ENCODE peak calls at places on chromosomes 12 and 14, in eight cellular contexts. B, O, G, Q, S, R, A and U are unnamed samples.
A peak's percentile ranks its signal among the peaks of the same experiment; 100 is the strongest.

GRCh38 chr14:105999361-106000028 is 473.1 kb downstream of the TMEM121 start:
- DNase-seq in B (no peak), A (no peak), Q (peak; percentile 47), O (no peak), G (peak; percentile 22), R (no peak), S (peak; percentile 55), U (no peak)

GRCh38 chr12:14836336-14837210 is 6.8 kb downstream of the ART4 start:
- DNase-seq in A (no peak), R (no peak), S (no peak), O (no peak), B (no peak), G (no peak), Q (no peak), U (no peak)

GRCh38 chr14:67514203-67514607 is 18.9 kb upstream of the PLEKHH1 start:
- DNase-seq in Q (peak; percentile 10), B (no peak), S (peak; percentile 36), G (peak; percentile 43), A (peak; percentile 50), O (peak; percentile 40), R (peak; percentile 47), U (no peak)

GRCh38 chr12:131242741-131243496 is 289.2 kb downstream of the ADGRD1 start:
- DNase-seq in G (no peak), R (no peak), S (no peak), O (no peak), Q (no peak), A (no peak), B (no peak), U (no peak)

GRCh38 chr14:76595266-76595665 is 166.0 kb upstream of the VASH1 start:
- DNase-seq in G (no peak), B (no peak), S (no peak), Q (no peak), R (no peak), O (no peak), A (no peak), U (no peak)

GRCh38 chr12:25648460-25648859 is 95.4 kb upstream of the LMNTD1 start:
- DNase-seq in B (peak; percentile 61), A (peak; percentile 68), G (no peak), R (no peak), Q (peak; percentile 16), O (peak; percentile 72), S (peak; percentile 39), U (no peak)

GRCh38 chr12:31702047-31702446 is 26.8 kb downstream of the AMN1 start:
- DNase-seq in R (no peak), Q (no peak), S (no peak), G (no peak), B (no peak), O (no peak), A (no peak), U (no peak)

GRCh38 chr14:73261520-73262426 is 24.5 kb downstream of the PAPLN start:
- DNase-seq in Q (no peak), S (no peak), A (no peak), B (no peak), G (no peak), R (no peak), O (no peak), U (peak; percentile 88)

GRCh38 chr14:84098261-84098660 is 1431.7 kb upstream of the FLRT2 start:
- DNase-seq in B (no peak), G (no peak), A (no peak), O (no peak), R (no peak), Q (no peak), S (no peak), U (no peak)

GRCh38 chr14:89578048-89578619 is 161.1 kb upstream of the FOXN3 start:
- DNase-seq in A (no peak), G (no peak), B (peak; percentile 29), R (no peak), Q (no peak), O (no peak), S (no peak), U (no peak)

GRCh38 chr12:94114166-94114565 is 34.2 kb upstream of the PLXNC1 start:
- DNase-seq in B (no peak), Q (no peak), G (no peak), O (no peak), R (no peak), A (no peak), S (no peak), U (no peak)

DNA sequence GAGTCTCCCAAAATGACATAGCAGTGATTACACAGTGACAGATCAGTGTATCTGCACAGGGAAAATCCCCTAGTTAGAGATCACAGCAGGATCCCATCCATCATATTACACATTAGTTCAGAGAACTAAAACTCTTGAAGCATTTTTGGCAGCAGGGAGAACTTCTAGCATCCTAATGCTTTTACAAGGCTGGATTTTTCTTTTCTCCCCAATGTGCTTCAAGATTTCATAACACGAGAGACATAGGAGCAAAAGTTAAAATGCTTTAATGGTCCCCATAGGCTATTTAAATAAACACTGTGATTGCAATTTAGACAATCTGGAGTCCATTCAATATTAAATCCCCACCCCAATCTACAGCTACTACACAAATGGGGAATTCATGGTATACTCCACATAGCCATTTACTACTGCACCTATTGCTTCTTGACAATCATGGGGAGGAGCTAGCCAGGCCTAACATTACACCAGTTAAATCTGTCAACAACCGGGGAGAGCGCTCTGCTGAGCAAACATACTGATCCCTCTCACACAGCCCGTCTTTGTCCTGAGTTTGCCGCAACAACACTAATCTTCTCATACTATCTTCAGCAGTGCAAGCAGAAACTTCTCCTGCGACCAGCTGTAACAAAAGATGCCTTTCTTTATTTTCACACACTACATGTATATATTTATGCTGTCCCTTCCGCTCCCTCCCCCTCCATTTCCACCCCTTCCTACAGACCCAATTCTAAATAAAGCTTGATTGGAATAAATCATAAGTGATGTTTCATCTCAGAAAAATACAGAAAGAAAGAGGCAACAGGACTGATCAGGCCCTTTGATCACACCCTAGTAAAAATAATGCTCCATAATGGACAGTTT is 120.3 kb upstream of the SOX5 start:
- DNase-seq in G (no peak), Q (no peak), O (no peak), A (peak; percentile 60), R (no peak), B (no peak), S (no peak), U (no peak)
- TF ChIP-seq POLR2A in G (no peak), Q (no peak), O (no peak), A (no peak), R (no peak), B (no peak), S (no peak), U (no peak)

DNA sequence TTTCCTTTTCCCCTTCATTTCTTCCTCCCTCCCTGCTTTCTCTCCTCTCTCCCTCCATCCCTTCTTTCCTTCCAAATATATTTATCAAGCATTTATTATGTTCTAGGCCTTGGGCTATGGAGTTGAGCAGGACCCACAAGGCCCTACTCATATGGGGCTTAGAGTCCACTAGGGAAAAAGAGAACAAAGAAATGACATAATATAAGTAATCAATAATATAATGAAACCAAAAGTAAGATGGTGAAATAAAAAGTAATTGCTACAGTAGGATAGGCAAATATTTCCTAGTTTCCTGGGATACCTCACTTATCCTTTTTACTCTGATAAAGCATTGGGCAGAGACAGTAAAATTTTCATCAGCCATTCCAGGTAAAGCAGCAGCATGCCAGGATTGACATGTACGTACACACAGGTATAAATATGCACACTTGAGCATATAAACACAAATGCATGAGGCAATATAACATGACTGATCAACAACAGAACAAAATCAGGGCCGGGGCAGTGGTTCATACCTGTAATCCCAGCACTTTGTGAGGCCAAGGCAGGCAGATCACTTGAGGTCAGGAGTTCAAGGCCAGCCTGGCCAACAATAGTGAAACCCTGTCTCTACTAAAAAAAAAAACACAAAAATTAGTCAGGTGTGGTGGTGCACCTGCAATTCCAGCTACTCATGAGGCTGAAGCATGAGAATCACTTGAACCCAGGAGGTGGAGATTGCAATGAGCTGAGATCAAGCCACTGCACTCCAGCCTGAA is 35.5 kb upstream of the CSRP2 start:
- DNase-seq in B (no peak), Q (no peak), G (no peak), A (no peak), S (no peak), O (no peak), R (no peak), U (no peak)
- H3K4me3 ChIP-seq in B (no peak overlapping the region), Q (no peak overlapping the region), G (no peak overlapping the region), A (no peak overlapping the region), S (no peak overlapping the region), O (no peak overlapping the region), R (no peak overlapping the region), U (no peak overlapping the region)

DNA sequence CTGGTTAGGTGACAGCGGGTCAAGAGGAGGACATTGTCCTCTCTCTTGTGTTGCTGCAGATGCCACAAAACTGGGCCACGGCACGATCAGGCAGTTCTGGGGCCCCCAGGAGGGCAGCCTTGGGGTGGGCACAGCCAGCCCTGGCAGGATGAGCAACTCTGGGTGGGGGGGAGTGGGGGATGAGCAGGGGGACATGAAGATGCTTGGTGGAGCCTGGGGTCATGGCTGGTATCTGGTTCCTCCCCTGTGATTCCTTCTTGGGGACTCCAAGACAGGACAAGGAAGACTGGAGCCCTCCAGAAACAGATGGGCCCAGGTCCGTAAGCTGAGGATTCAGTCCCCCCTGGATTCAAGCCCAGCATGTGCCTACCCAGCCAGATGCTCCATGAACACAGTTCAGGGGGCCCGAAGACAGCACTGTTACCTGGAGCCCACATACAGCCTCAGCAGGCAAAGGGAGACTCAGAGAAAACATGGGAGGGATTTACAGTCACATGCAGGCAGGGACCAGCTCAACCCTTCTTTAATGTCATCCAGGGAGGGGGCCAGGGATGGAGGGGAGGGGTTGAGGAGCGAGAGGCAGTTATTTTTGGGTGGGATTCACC is 10.4 kb downstream of the SERPINA1 start:
- DNase-seq in S (no peak), O (no peak), B (no peak), R (no peak), A (no peak), G (no peak), Q (no peak), U (no peak)
- TF ChIP-seq POLR2A in S (no peak), O (no peak), B (no peak), R (no peak), A (no peak), G (no peak), Q (no peak), U (no peak)

GRCh38 chr14:61252354-61253063 is 28.6 kb downstream of the TMEM30B start:
- DNase-seq in R (peak; percentile 68), G (peak; percentile 77), A (peak; percentile 87), Q (peak; percentile 67), O (peak; percentile 83), S (peak; percentile 76), B (peak; percentile 82), U (no peak)
- H3K4me3 ChIP-seq in R (no peak overlapping the region), G (no peak overlapping the region), A (no peak overlapping the region), Q (no peak overlapping the region), O (no peak overlapping the region), S (no peak overlapping the region), B (no peak overlapping the region), U (no peak overlapping the region)